ENCODE peak calls at places on chromosome 7, in four cellular contexts. P is H9, U is mesendoderm, L is neuronal stem cell. N is an unnamed sample.
A peak's percentile ranks its signal among the peaks of the same experiment; 100 is the strongest.

GRCh38 chr7:101294039-101294831 is 27.4 kb downstream of the IFT22 start:
- DNase-seq in P (peak; percentile 97), U (peak; percentile 93), L (no peak), N (no peak)

GRCh38 chr7:108026647-108027046 is 23.7 kb upstream of the LAMB1 start:
- DNase-seq in L (no peak), P (no peak), U (no peak), N (no peak)

GRCh38 chr7:149104749-149105148 is 14.2 kb upstream of the ZNF786 start:
- DNase-seq in L (no peak), U (no peak), P (no peak), N (no peak)

GRCh38 chr7:130959743-130960207 is 225.8 kb upstream of the KLF14 start:
- DNase-seq in L (no peak), P (no peak), U (peak; percentile 25), N (peak; percentile 59)

GRCh38 chr7:143245123-143245522 is 18.1 kb upstream of the GSTK1 start:
- DNase-seq in P (no peak), U (no peak), L (no peak), N (no peak)

GRCh38 chr7:12303096-12303495 is 92.0 kb downstream of the TMEM106B start:
- DNase-seq in U (no peak), L (no peak), P (no peak), N (peak; percentile 17)

GRCh38 chr7:3197567-3198212 is 103.4 kb upstream of the SDK1 start:
- DNase-seq in P (no peak), U (no peak), L (no peak), N (no peak)

GRCh38 chr7:72785166-72785955 is 42.6 kb downstream of the TYW1B start:
- DNase-seq in U (peak; percentile 32), L (no peak), P (no peak), N (peak; percentile 73)

GRCh38 chr7:41198502-41198901 is 504.4 kb downstream of the INHBA start:
- DNase-seq in U (no peak), P (no peak), L (no peak), N (no peak)

GRCh38 chr7:95046494-95047240 is 139.3 kb downstream of the PPP1R9A start:
- DNase-seq in L (no peak), P (no peak), U (no peak), N (no peak)

GRCh38 chr7:45407730-45408406 is 166.3 kb upstream of the ADCY1 start:
- DNase-seq in L (no peak), P (peak; percentile 80), U (peak; percentile 78), N (peak; percentile 3)

GRCh38 chr7:6271694-6272371 is 591 bp downstream of the CYTH3 start:
- DNase-seq in U (no peak), P (no peak), L (no peak), N (no peak)

GRCh38 chr7:156474241-156474743 is 166.3 kb upstream of the RNF32 start:
- DNase-seq in P (no peak), L (no peak), U (no peak), N (no peak)

GRCh38 chr7:45921381-45921698 is 268 bp upstream of the IGFBP3 start:
- DNase-seq in P (no peak), L (peak; percentile 39), U (no peak), N (no peak)

GRCh38 chr7:38147005-38147404 is 31.0 kb upstream of the STARD3NL start:
- DNase-seq in P (no peak), U (peak; percentile 27), L (no peak), N (no peak)

GRCh38 chr7:73622527-73622908 is 1.8 kb downstream of the MLXIPL start:
- DNase-seq in P (no peak), U (no peak), L (no peak), N (no peak)

GRCh38 chr7:73718438-73718881 is 1.0 kb downstream of the STX1A start:
- DNase-seq in P (no peak), U (no peak), L (no peak), N (no peak)

GRCh38 chr7:74409571-74409970 is 44.1 kb upstream of the GTF2IRD1 start:
- DNase-seq in L (no peak), U (no peak), P (no peak), N (no peak)

GRCh38 chr7:33910756-33911155 is 5.4 kb downstream of the BMPER start:
- DNase-seq in P (no peak), L (no peak), U (no peak), N (no peak)

GRCh38 chr7:93015193-93016084 is 102.3 kb downstream of the SAMD9 start:
- DNase-seq in P (no peak), U (no peak), L (no peak), N (no peak)
- H2AK5ac ChIP-seq in P (no peak overlapping the region), U (no peak overlapping the region), L (no peak overlapping the region), N (no peak overlapping the region)

GRCh38 chr7:47337531-47337930 is 244.4 kb downstream of the TNS3 start:
- DNase-seq in U (peak; percentile 94), L (no peak), P (peak; percentile 55), N (no peak)
- H2AK5ac ChIP-seq in U (no peak overlapping the region), L (no peak overlapping the region), P (no peak overlapping the region), N (no peak overlapping the region)

GRCh38 chr7:128791121-128791967 is 424 bp upstream of the CCDC136 start:
- DNase-seq in U (peak; percentile 68), L (peak; percentile 75), P (peak; percentile 79), N (peak; percentile 57)
- H2AK5ac ChIP-seq in U (no peak overlapping the region), L (peak overlapping the region; percentile 56), P (no peak overlapping the region), N (no peak overlapping the region)

GRCh38 chr7:116446179-116446855 is 53.2 kb upstream of the CAV2 start:
- DNase-seq in U (no peak), P (no peak), L (no peak), N (peak; percentile 83)

GRCh38 chr7:116449441-116449840 is 50.1 kb upstream of the CAV2 start:
- DNase-seq in U (no peak), P (no peak), L (no peak), N (no peak)

GRCh38 chr7:116449950-116450349 is 49.6 kb upstream of the CAV2 start:
- DNase-seq in L (no peak), U (no peak), P (no peak), N (no peak)

GRCh38 chr7:116447436-116447835 is 52.1 kb upstream of the CAV2 start:
- DNase-seq in L (no peak), P (no peak), U (no peak), N (no peak)

GRCh38 chr7:116447980-116448839 is 51.3 kb upstream of the CAV2 start:
- DNase-seq in P (no peak), L (no peak), U (no peak), N (no peak)
- H2AK5ac ChIP-seq in P (no peak overlapping the region), L (no peak overlapping the region), U (no peak overlapping the region), N (no peak overlapping the region)

DNA sequence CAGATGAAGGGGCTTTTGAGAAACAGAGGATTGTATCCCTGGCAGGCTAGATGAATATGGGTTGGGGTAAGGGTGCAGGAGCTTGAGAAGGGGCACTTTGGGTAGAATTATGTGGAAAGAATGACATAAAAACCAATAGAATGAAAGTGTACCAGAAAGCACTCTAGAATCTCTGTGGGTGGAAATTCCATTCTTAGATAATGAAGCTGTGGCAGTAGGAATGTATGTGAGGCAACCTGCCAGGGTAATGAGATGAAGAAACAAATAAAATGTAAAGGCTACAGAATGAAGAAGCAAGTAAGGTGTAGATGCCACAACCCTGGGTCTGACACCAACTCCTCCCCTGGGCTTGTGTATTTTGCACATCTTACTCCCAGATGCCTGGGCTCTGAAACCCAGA is 16.8 kb downstream of the NOBOX start:
- DNase-seq in L (no peak), U (no peak), P (no peak), N (peak; percentile 31)
- H2AK5ac ChIP-seq in L (no peak overlapping the region), U (no peak overlapping the region), P (no peak overlapping the region), N (no peak overlapping the region)

GRCh38 chr7:158683541-158683940 is 21.1 kb downstream of the NCAPG2 start:
- DNase-seq in U (no peak), L (no peak), P (no peak), N (no peak)

GRCh38 chr7:158687406-158687805 is 17.2 kb downstream of the NCAPG2 start:
- DNase-seq in U (no peak), L (no peak), P (no peak), N (no peak)

GRCh38 chr7:158684329-158684728 is 20.3 kb downstream of the NCAPG2 start:
- DNase-seq in P (no peak), U (no peak), L (no peak), N (peak; percentile 57)

GRCh38 chr7:158682456-158682855 is 22.1 kb downstream of the NCAPG2 start:
- DNase-seq in L (no peak), U (no peak), P (no peak), N (no peak)

GRCh38 chr7:158685727-158686126 is 18.9 kb downstream of the NCAPG2 start:
- DNase-seq in L (no peak), U (no peak), P (no peak), N (no peak)
- H2AK5ac ChIP-seq in L (no peak overlapping the region), U (no peak overlapping the region), P (no peak overlapping the region), N (no peak overlapping the region)

GRCh38 chr7:111433426-111433825 is 128.9 kb downstream of the IMMP2L start:
- DNase-seq in U (no peak), P (no peak), L (no peak), N (no peak)
- H2AK5ac ChIP-seq in U (no peak overlapping the region), P (no peak overlapping the region), L (no peak overlapping the region), N (no peak overlapping the region)

GRCh38 chr7:2156756-2157472 is 75.8 kb downstream of the MAD1L1 start:
- DNase-seq in U (no peak), L (no peak), P (no peak), N (no peak)

GRCh38 chr7:2159176-2159520 is 73.6 kb downstream of the MAD1L1 start:
- DNase-seq in U (peak; percentile 50), P (no peak), L (no peak), N (no peak)

GRCh38 chr7:2154831-2155230 is 77.9 kb downstream of the MAD1L1 start:
- DNase-seq in U (no peak), L (no peak), P (no peak), N (no peak)

GRCh38 chr7:2158331-2159175 is 74.2 kb downstream of the MAD1L1 start:
- DNase-seq in U (no peak), P (no peak), L (no peak), N (no peak)

DNA sequence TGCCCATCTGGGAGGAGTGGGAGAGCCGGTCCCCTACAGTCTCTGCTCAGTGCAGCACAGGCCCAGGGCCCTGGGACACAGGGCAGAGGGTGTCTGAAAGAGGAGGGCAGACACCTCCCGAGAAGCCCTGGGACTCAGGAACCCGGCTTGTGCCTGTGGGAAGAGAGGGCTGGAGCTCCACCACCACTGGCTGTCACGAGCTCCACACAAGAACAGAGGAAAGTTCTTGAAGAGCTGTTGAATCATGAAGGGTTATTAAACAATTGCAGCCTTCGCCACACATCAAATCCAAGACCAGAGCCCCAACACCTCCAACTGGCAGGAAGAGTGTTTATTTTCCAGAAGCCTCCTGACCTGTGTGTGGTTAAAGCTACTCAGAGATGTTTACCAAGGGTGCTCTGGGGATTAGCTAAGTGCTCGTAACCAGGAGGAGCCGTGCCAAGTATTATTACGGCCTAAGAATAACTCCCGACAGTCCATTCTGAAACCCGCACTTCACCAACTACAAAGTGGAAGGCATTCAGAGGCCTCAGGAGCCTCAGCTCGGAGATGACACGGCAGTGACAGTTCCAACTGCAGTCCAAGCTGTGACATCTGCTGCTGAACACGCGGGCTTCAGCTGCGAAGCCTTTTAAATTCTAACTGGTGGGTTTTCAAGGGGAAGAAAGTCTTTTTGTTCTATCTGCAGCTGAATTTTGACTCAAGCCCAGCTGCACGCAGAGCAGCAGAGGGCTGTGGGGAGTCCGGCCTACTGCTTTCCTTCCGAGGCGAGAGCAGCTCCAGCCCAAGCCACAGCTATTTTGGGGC is 75.1 kb downstream of the MAD1L1 start:
- DNase-seq in U (no peak), P (no peak), L (no peak), N (no peak)
- H2AK5ac ChIP-seq in U (no peak overlapping the region), P (no peak overlapping the region), L (no peak overlapping the region), N (no peak overlapping the region)

GRCh38 chr7:116405810-116406209 is 93.7 kb upstream of the CAV2 start:
- DNase-seq in U (no peak), P (no peak), L (no peak), N (no peak)
- H2AK5ac ChIP-seq in U (no peak overlapping the region), P (no peak overlapping the region), L (no peak overlapping the region), N (no peak overlapping the region)

GRCh38 chr7:24729365-24730017 is 27.8 kb downstream of the GSDME start:
- DNase-seq in U (no peak), L (no peak), P (no peak), N (no peak)
- H2AK5ac ChIP-seq in U (no peak overlapping the region), L (no peak overlapping the region), P (no peak overlapping the region), N (no peak overlapping the region)